ENCODE peak calls at places on chromosomes 11 and 22, in six cellular contexts. L, N, U, I, G and Q are unnamed samples.

GRCh38 chr11:123773026-123773425 is 18.7 kb upstream of the OR6X1 start:
- DNase-seq in L (no peak), G (no peak), U (no peak), I (no peak), N (no peak), Q (no peak)

GRCh38 chr22:44086759-44087158 is 62.7 kb downstream of the PARVB start:
- DNase-seq in U (no peak), L (no peak), N (no peak), G (no peak), I (no peak), Q (no peak)

GRCh38 chr11:116275634-116276033 is 497.2 kb downstream of the BUD13 start:
- DNase-seq in G (no peak), I (no peak), U (no peak), N (no peak), L (no peak), Q (peak)

GRCh38 chr22:20448630-20449029 is 11.0 kb upstream of the SCARF2 start:
- DNase-seq in N (no peak), L (no peak), G (no peak), U (no peak), I (no peak), Q (no peak)

GRCh38 chr22:39091136-39092081 is 5.6 kb upstream of the APOBEC3H start:
- DNase-seq in U (no peak), L (no peak), G (no peak), N (no peak), I (no peak), Q (no peak)

GRCh38 chr11:119694334-119694733 is 34.7 kb downstream of the NECTIN1 start:
- DNase-seq in G (no peak), N (no peak), L (peak), U (peak), I (no peak), Q (no peak)

GRCh38 chr11:17739945-17740338 is 5.4 kb downstream of the KCNC1 start:
- DNase-seq in U (no peak), I (no peak), L (no peak), N (no peak), G (no peak), Q (no peak)

GRCh38 chr11:128391809-128392208 is 195.5 kb downstream of the ETS1 start:
- DNase-seq in I (no peak), U (no peak), G (no peak), N (no peak), L (no peak), Q (no peak)

GRCh38 chr22:35542157-35542971 is 1.7 kb downstream of the RASD2 start:
- DNase-seq in L (no peak), U (no peak), N (peak), I (no peak), G (no peak), Q (no peak)

GRCh38 chr22:24466831-24467249 is 28.3 kb upstream of the UPB1 start:
- DNase-seq in U (peak), N (no peak), G (peak), L (no peak), I (peak), Q (no peak)

GRCh38 chr11:65433657-65434056 is 11.1 kb downstream of the NEAT1 start:
- DNase-seq in L (no peak), U (no peak), N (no peak), G (no peak), I (peak), Q (no peak)

GRCh38 chr11:86902345-86902744 is 52.9 kb downstream of the FZD4 start:
- DNase-seq in N (no peak), G (no peak), U (no peak), I (no peak), L (no peak), Q (no peak)

GRCh38 chr11:10414659-10415058 is 40.4 kb upstream of the AMPD3 start:
- DNase-seq in G (peak), I (peak), U (no peak), L (no peak), N (no peak), Q (no peak)

GRCh38 chr11:78168539-78169477 is 19.6 kb downstream of the KCTD21 start:
- DNase-seq in L (no peak), I (peak), G (peak), U (peak), N (no peak), Q (peak)

GRCh38 chr11:113519989-113520613 is 44.9 kb upstream of the DRD2 start:
- DNase-seq in U (no peak), L (no peak), G (no peak), I (no peak), N (no peak), Q (no peak)

GRCh38 chr11:132056689-132057088 is 686.3 kb downstream of the NTM start:
- DNase-seq in N (no peak), U (no peak), G (peak), L (no peak), I (peak), Q (no peak)